ENCODE peak calls at places on chromosomes 12 and 14, in ten cellular contexts. One of them, this sample, is unnamed.

GRCh38 chr12:32918890-32919791 is 22.6 kb upstream of the PKP2 start:
- DNase-seq in GM12865: peak; percentile 21
- DNase-seq in pancreas: no peak
- DNase-seq in psoas muscle: no peak
- DNase-seq in A673: peak; percentile 54
- DNase-seq in ovary: peak; percentile 23
- DNase-seq in suprapubic skin: no peak
- DNase-seq in CD8-positive, alpha-beta T cell: no peak
- DNase-seq in cardiac fibroblast: peak; percentile 95
- DNase-seq in fibroblast of pulmonary artery: peak; percentile 77
- DNase-seq in this sample: no peak

GRCh38 chr12:12582895-12583303 is 20.2 kb upstream of the DUSP16 start:
- DNase-seq in GM12865: peak; percentile 96
- DNase-seq in pancreas: no peak
- DNase-seq in psoas muscle: no peak
- DNase-seq in A673: no peak
- DNase-seq in ovary: no peak
- DNase-seq in suprapubic skin: no peak
- DNase-seq in CD8-positive, alpha-beta T cell: no peak
- DNase-seq in cardiac fibroblast: peak; percentile 72
- DNase-seq in fibroblast of pulmonary artery: peak; percentile 49
- DNase-seq in this sample: no peak

GRCh38 chr12:26135010-26135420 is 10.2 kb upstream of the BHLHE41 start:
- DNase-seq in GM12865: no peak
- DNase-seq in pancreas: peak; percentile 74
- DNase-seq in psoas muscle: no peak
- DNase-seq in A673: peak; percentile 45
- DNase-seq in ovary: peak; percentile 55
- DNase-seq in suprapubic skin: no peak
- DNase-seq in CD8-positive, alpha-beta T cell: no peak
- DNase-seq in cardiac fibroblast: no peak
- DNase-seq in fibroblast of pulmonary artery: peak; percentile 52
- DNase-seq in this sample: peak; percentile 78

GRCh38 chr14:101117543-101117942 is 214.0 kb upstream of the RTL1 start:
- DNase-seq in GM12865: no peak
- DNase-seq in pancreas: no peak
- DNase-seq in psoas muscle: no peak
- DNase-seq in A673: no peak
- DNase-seq in ovary: no peak
- DNase-seq in suprapubic skin: no peak
- DNase-seq in CD8-positive, alpha-beta T cell: no peak
- DNase-seq in cardiac fibroblast: no peak
- DNase-seq in fibroblast of pulmonary artery: no peak
- DNase-seq in this sample: no peak

GRCh38 chr14:104317975-104318557 is 179.7 kb downstream of the KIF26A start:
- DNase-seq in GM12865: no peak
- DNase-seq in pancreas: peak; percentile 4
- DNase-seq in psoas muscle: no peak
- DNase-seq in A673: no peak
- DNase-seq in ovary: no peak
- DNase-seq in suprapubic skin: peak; percentile 72
- DNase-seq in CD8-positive, alpha-beta T cell: no peak
- DNase-seq in cardiac fibroblast: no peak
- DNase-seq in fibroblast of pulmonary artery: no peak
- DNase-seq in this sample: no peak

GRCh38 chr12:58918475-58918874 is 1.8 kb downstream of the LRIG3 start:
- DNase-seq in GM12865: no peak
- DNase-seq in pancreas: no peak
- DNase-seq in psoas muscle: no peak
- DNase-seq in A673: peak; percentile 43
- DNase-seq in ovary: no peak
- DNase-seq in suprapubic skin: no peak
- DNase-seq in CD8-positive, alpha-beta T cell: no peak
- DNase-seq in cardiac fibroblast: peak; percentile 9
- DNase-seq in fibroblast of pulmonary artery: no peak
- DNase-seq in this sample: no peak

GRCh38 chr12:46269429-46270241 is 792 bp upstream of the SLC38A1 start:
- DNase-seq in GM12865: peak; percentile 87
- DNase-seq in pancreas: no peak
- DNase-seq in psoas muscle: no peak
- DNase-seq in A673: no peak
- DNase-seq in ovary: peak; percentile 29
- DNase-seq in suprapubic skin: no peak
- DNase-seq in CD8-positive, alpha-beta T cell: peak; percentile 75
- DNase-seq in cardiac fibroblast: no peak
- DNase-seq in fibroblast of pulmonary artery: no peak
- DNase-seq in this sample: no peak

GRCh38 chr14:104265918-104266642 is 127.7 kb downstream of the KIF26A start:
- DNase-seq in GM12865: no peak
- DNase-seq in pancreas: peak; percentile 5
- DNase-seq in psoas muscle: no peak
- DNase-seq in A673: no peak
- DNase-seq in ovary: peak; percentile 9
- DNase-seq in suprapubic skin: no peak
- DNase-seq in CD8-positive, alpha-beta T cell: no peak
- DNase-seq in cardiac fibroblast: no peak
- DNase-seq in fibroblast of pulmonary artery: no peak
- DNase-seq in this sample: no peak

GRCh38 chr14:103073876-103074698 is 9.9 kb upstream of the LBHD2 start:
- DNase-seq in GM12865: peak; percentile 34
- DNase-seq in pancreas: no peak
- DNase-seq in psoas muscle: no peak
- DNase-seq in A673: no peak
- DNase-seq in ovary: no peak
- DNase-seq in suprapubic skin: no peak
- DNase-seq in CD8-positive, alpha-beta T cell: no peak
- DNase-seq in cardiac fibroblast: no peak
- DNase-seq in fibroblast of pulmonary artery: no peak
- DNase-seq in this sample: peak; percentile 61

GRCh38 chr12:108643941-108644742 is 10.4 kb upstream of the SELPLG start:
- DNase-seq in GM12865: no peak
- DNase-seq in pancreas: no peak
- DNase-seq in psoas muscle: peak; percentile 66
- DNase-seq in A673: no peak
- DNase-seq in ovary: peak; percentile 58
- DNase-seq in suprapubic skin: peak; percentile 53
- DNase-seq in CD8-positive, alpha-beta T cell: no peak
- DNase-seq in cardiac fibroblast: no peak
- DNase-seq in fibroblast of pulmonary artery: no peak
- DNase-seq in this sample: peak; percentile 85

DNA sequence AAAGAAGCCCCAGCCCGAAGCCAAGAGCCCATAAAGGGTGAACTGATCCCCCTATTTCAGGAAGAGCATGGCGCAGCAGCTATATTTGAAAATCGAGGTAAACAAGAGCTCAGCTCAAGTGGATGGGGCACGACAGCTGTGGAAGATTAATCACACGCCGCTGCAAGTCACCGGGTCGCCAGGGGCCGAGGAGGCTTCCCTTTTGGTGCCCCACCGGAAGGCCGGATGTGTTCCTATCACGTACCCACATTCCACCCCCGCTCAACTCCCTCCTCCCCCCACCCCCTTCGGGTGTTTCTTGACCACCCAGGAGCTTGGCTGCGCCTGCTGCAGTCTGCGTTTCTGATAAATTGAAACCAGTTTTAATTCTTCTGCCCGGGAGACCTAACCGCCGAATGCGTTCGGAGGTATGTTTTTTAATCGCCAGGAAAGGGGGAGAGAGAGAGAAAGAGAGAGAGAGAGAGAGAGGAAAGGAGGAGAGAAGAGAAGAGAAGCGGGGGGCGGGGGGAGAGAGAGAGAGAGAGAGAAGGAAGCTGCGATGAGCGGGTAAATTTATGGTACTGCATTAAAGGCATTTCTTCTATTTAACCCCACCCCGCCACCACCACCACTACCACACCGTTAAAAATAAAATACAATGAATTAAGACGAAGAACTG is 1.8 kb downstream of the SLC8A3 start:
- DNase-seq in GM12865: peak; percentile 61
- DNase-seq in pancreas: no peak
- DNase-seq in psoas muscle: peak; percentile 80
- DNase-seq in A673: peak; percentile 11
- DNase-seq in ovary: no peak
- DNase-seq in suprapubic skin: no peak
- DNase-seq in CD8-positive, alpha-beta T cell: no peak
- DNase-seq in cardiac fibroblast: peak; percentile 2
- DNase-seq in fibroblast of pulmonary artery: no peak
- DNase-seq in this sample: no peak
- H3K4me3 ChIP-seq in GM12865: peak overlapping the region; percentile 81
- H3K4me3 ChIP-seq in pancreas: peak overlapping the region; percentile 64
- H3K4me3 ChIP-seq in psoas muscle: peak overlapping the region; percentile 91
- H3K4me3 ChIP-seq in A673: peak overlapping the region; percentile 34
- H3K4me3 ChIP-seq in ovary: no peak overlapping the region
- H3K4me3 ChIP-seq in suprapubic skin: peak overlapping the region; percentile 60
- H3K4me3 ChIP-seq in CD8-positive, alpha-beta T cell: peak overlapping the region; percentile 60
- H3K4me3 ChIP-seq in cardiac fibroblast: peak overlapping the region; percentile 39
- H3K4me3 ChIP-seq in fibroblast of pulmonary artery: peak overlapping the region; percentile 46
- H3K4me3 ChIP-seq in this sample: peak overlapping the region; percentile 39

DNA sequence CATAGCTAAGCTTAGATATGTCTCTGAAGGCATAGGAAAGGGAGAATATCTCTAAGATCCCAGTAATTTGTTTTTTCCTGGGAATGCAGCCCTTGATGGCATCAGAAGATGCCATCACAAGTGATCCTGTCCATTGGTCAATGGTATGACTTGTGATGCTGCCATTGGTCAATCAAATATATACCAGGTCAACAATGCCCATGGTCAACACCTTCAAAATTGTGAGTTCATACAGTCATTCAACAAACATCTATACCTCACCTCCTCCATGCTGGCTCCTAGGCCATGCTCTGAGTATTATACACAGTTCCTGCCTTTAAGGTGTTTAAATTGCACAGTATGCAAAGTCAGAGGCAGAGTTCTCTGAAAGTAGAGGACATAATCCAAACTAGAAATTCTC is 19.3 kb upstream of the IL22 start:
- DNase-seq in GM12865: no peak
- DNase-seq in pancreas: no peak
- DNase-seq in psoas muscle: no peak
- DNase-seq in A673: no peak
- DNase-seq in ovary: no peak
- DNase-seq in suprapubic skin: no peak
- DNase-seq in CD8-positive, alpha-beta T cell: no peak
- DNase-seq in cardiac fibroblast: no peak
- DNase-seq in fibroblast of pulmonary artery: no peak
- DNase-seq in this sample: no peak
- TF ChIP-seq CTCF in GM12865: no peak
- TF ChIP-seq CTCF in pancreas: no peak
- TF ChIP-seq CTCF in psoas muscle: no peak
- TF ChIP-seq CTCF in A673: no peak
- TF ChIP-seq CTCF in ovary: no peak
- TF ChIP-seq CTCF in suprapubic skin: no peak
- TF ChIP-seq CTCF in CD8-positive, alpha-beta T cell: no peak
- TF ChIP-seq CTCF in cardiac fibroblast: no peak
- TF ChIP-seq CTCF in fibroblast of pulmonary artery: no peak
- TF ChIP-seq CTCF in this sample: no peak

DNA sequence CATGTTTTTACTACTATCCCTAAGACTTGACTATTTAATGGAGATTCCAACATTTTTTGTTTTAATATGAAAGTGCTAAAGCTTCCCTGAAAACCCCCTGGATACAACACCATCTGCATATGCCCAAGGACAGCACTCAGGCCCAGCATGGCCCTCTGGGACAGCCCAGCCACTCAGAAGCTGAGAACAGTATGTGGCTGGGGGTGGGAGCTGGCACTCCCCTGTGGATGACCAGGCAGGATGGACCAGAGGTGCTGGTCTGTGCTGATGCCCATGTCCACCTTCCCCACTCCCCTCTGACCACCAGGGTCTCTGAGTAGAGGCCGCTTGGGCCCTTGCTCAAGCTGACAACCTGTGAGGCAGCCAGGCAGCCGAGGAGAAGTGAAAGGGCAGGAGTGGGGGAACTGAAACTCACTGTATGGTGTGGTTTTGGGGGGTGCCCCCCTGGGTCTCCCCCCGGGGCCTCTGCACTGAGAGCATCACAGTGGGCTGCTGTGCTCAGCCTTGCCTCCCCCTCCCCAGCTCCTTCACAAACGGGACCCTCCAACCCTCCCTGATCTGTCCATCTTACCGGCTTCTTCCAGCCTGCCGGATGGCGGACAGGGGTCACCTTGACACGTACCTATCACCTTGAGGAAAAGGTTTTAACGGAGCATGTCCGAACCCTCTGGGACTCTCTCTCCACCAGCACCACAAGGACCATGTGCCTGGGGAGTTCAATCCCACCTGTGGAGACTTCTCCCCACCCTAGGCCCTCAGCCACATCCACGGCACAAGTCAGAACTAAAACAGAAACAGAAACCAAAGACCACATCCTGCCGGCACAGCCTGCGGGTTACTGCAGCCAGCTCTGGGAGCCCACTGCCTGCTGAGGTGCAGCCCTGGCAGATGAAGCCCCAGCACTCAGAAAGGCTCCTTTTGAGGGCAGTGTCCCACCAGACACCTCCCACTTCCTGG is at the start of gene TMEM229B:
- DNase-seq in GM12865: peak; percentile 96
- DNase-seq in pancreas: no peak
- DNase-seq in psoas muscle: peak; percentile 29
- DNase-seq in A673: no peak
- DNase-seq in ovary: peak; percentile 25
- DNase-seq in suprapubic skin: no peak
- DNase-seq in CD8-positive, alpha-beta T cell: peak; percentile 77
- DNase-seq in cardiac fibroblast: no peak
- DNase-seq in fibroblast of pulmonary artery: no peak
- DNase-seq in this sample: peak; percentile 14
- H3K4me3 ChIP-seq in GM12865: peak within 1 kb of the TSS; percentile 34
- H3K4me3 ChIP-seq in pancreas: peak within 1 kb of the TSS; percentile 13
- H3K4me3 ChIP-seq in psoas muscle: peak within 1 kb of the TSS; percentile 55
- H3K4me3 ChIP-seq in A673: no peak within 1 kb of the TSS
- H3K4me3 ChIP-seq in ovary: peak within 1 kb of the TSS; percentile 23
- H3K4me3 ChIP-seq in suprapubic skin: peak within 1 kb of the TSS; percentile 20
- H3K4me3 ChIP-seq in CD8-positive, alpha-beta T cell: peak within 1 kb of the TSS; percentile 84
- H3K4me3 ChIP-seq in cardiac fibroblast: no peak within 1 kb of the TSS
- H3K4me3 ChIP-seq in fibroblast of pulmonary artery: no peak within 1 kb of the TSS
- H3K4me3 ChIP-seq in this sample: peak within 1 kb of the TSS; percentile 25

GRCh38 chr14:34059925-34060746 is 109.3 kb upstream of the EGLN3 start:
- DNase-seq in GM12865: peak; percentile 60
- DNase-seq in pancreas: peak; percentile 74
- DNase-seq in psoas muscle: peak; percentile 86
- DNase-seq in A673: peak; percentile 60
- DNase-seq in ovary: peak; percentile 78
- DNase-seq in suprapubic skin: peak; percentile 83
- DNase-seq in CD8-positive, alpha-beta T cell: peak; percentile 48
- DNase-seq in cardiac fibroblast: peak; percentile 65
- DNase-seq in fibroblast of pulmonary artery: peak; percentile 67
- DNase-seq in this sample: peak; percentile 88
- TF ChIP-seq CTCF in GM12865: no peak
- TF ChIP-seq CTCF in pancreas: no peak
- TF ChIP-seq CTCF in psoas muscle: peak; percentile 38
- TF ChIP-seq CTCF in A673: peak; percentile 33
- TF ChIP-seq CTCF in ovary: no peak
- TF ChIP-seq CTCF in suprapubic skin: no peak
- TF ChIP-seq CTCF in CD8-positive, alpha-beta T cell: no peak
- TF ChIP-seq CTCF in cardiac fibroblast: no peak
- TF ChIP-seq CTCF in fibroblast of pulmonary artery: no peak
- TF ChIP-seq CTCF in this sample: peak; percentile 34